ENCODE peak calls at places on chromosomes 16 and 17, in eight cellular contexts. Y is PC-3, P is cardiac muscle cell, H is AG04450, D is right lobe of liver, S is GM12865, J is glutamatergic neuron, G is B cell. N is an unnamed sample.

GRCh38 chr16:51473091-51473490 is 322.0 kb upstream of the SALL1 start:
- DNase-seq in Y (no peak), P (peak), H (no peak), D (no peak), S (no peak), J (no peak), G (no peak), N (no peak)

GRCh38 chr16:87684711-87685404 is 80.9 kb downstream of the KLHDC4 start:
- DNase-seq in Y (no peak), P (no peak), H (no peak), D (no peak), S (no peak), J (no peak), G (no peak), N (no peak)

GRCh38 chr16:88854306-88855111 is 2.2 kb downstream of the GALNS start:
- DNase-seq in Y (no peak), P (no peak), H (no peak), D (no peak), S (peak), J (no peak), G (peak), N (peak)

GRCh38 chr17:50026901-50027638 is 28.8 kb upstream of the ITGA3 start:
- DNase-seq in Y (peak), P (peak), H (no peak), D (peak), S (peak), J (peak), G (peak), N (peak)

GRCh38 chr16:79698341-79698753 is 97.8 kb upstream of the MAF start:
- DNase-seq in Y (no peak), P (peak), H (peak), D (no peak), S (no peak), J (no peak), G (no peak), N (no peak)

GRCh38 chr17:73318861-73319260 is 7.1 kb upstream of the CDC42EP4 start:
- DNase-seq in Y (no peak), P (no peak), H (no peak), D (no peak), S (no peak), J (no peak), G (no peak), N (no peak)

GRCh38 chr16:49000594-49000993 is 281.0 kb downstream of the CBLN1 start:
- DNase-seq in Y (peak), P (no peak), H (no peak), D (no peak), S (peak), J (no peak), G (no peak), N (no peak)

GRCh38 chr16:14097182-14097951 is 26.2 kb downstream of the MRTFB start:
- DNase-seq in Y (peak), P (no peak), H (no peak), D (no peak), S (no peak), J (no peak), G (no peak), N (no peak)

GRCh38 chr17:1423456-1424135 is 23.6 kb upstream of the YWHAE start:
- DNase-seq in Y (no peak), P (no peak), H (no peak), D (no peak), S (no peak), J (no peak), G (no peak), N (no peak)

GRCh38 chr17:14268264-14268663 is 31.6 kb upstream of the CDRT15 start:
- DNase-seq in Y (no peak), P (no peak), H (no peak), D (no peak), S (no peak), J (no peak), G (peak), N (no peak)

GRCh38 chr17:9636501-9636900 is 8.8 kb upstream of the USP43 start:
- DNase-seq in Y (no peak), P (no peak), H (no peak), D (no peak), S (no peak), J (no peak), G (no peak), N (no peak)

GRCh38 chr17:79954281-79955166 is 81.1 kb downstream of the TBC1D16 start:
- DNase-seq in Y (no peak), P (no peak), H (no peak), D (peak), S (no peak), J (no peak), G (no peak), N (no peak)

GRCh38 chr17:6303664-6304063 is 131.3 kb downstream of the AIPL1 start:
- DNase-seq in Y (peak), P (peak), H (no peak), D (no peak), S (peak), J (no peak), G (no peak), N (peak)

GRCh38 chr16:58459344-58460218 is 40.4 kb upstream of the NDRG4 start:
- DNase-seq in Y (peak), P (peak), H (no peak), D (no peak), S (no peak), J (no peak), G (no peak), N (no peak)

GRCh38 chr17:79878346-79878745 is 39.1 kb upstream of the CBX4 start:
- DNase-seq in Y (no peak), P (no peak), H (no peak), D (no peak), S (no peak), J (no peak), G (no peak), N (no peak)

GRCh38 chr16:81486555-81487061 is 42.0 kb downstream of the CMIP start:
- DNase-seq in Y (no peak), P (peak), H (no peak), D (no peak), S (no peak), J (no peak), G (no peak), N (no peak)

GRCh38 chr16:53043986-53044571 is 8.6 kb downstream of the CHD9NB start:
- DNase-seq in Y (no peak), P (no peak), H (no peak), D (no peak), S (no peak), J (peak), G (no peak), N (no peak)

GRCh38 chr17:17778308-17779014 is 58.3 kb downstream of the SREBF1 start:
- DNase-seq in Y (no peak), P (peak), H (peak), D (no peak), S (no peak), J (no peak), G (no peak), N (no peak)

GRCh38 chr17:8799001-8799850 is at the start of gene MFSD6L:
- DNase-seq in Y (no peak), P (peak), H (no peak), D (no peak), S (peak), J (no peak), G (peak), N (no peak)

GRCh38 chr17:43363926-43364285 is 34.9 kb upstream of the ARL4D start:
- DNase-seq in Y (no peak), P (no peak), H (no peak), D (no peak), S (no peak), J (no peak), G (no peak), N (no peak)

GRCh38 chr17:69325518-69326301 is 1.2 kb downstream of the ABCA5 start:
- DNase-seq in Y (peak), P (no peak), H (no peak), D (peak), S (peak), J (no peak), G (peak), N (no peak)

GRCh38 chr16:66751135-66751991 is at the start of gene DYNC1LI2:
- DNase-seq in Y (peak), P (peak), H (peak), D (peak), S (peak), J (peak), G (peak), N (peak)

GRCh38 chr16:11204513-11205047 is 51.4 kb downstream of the SOCS1 start:
- DNase-seq in Y (no peak), P (no peak), H (no peak), D (no peak), S (no peak), J (no peak), G (no peak), N (no peak)

GRCh38 chr16:11203111-11203623 is 52.8 kb downstream of the SOCS1 start:
- DNase-seq in Y (no peak), P (no peak), H (no peak), D (no peak), S (peak), J (no peak), G (no peak), N (no peak)

GRCh38 chr16:11205754-11206459 is 50.1 kb downstream of the SOCS1 start:
- DNase-seq in Y (no peak), P (peak), H (no peak), D (peak), S (peak), J (peak), G (no peak), N (peak)

GRCh38 chr16:11207646-11208045 is 48.4 kb downstream of the SOCS1 start:
- DNase-seq in Y (no peak), P (no peak), H (no peak), D (no peak), S (peak), J (no peak), G (no peak), N (no peak)

DNA sequence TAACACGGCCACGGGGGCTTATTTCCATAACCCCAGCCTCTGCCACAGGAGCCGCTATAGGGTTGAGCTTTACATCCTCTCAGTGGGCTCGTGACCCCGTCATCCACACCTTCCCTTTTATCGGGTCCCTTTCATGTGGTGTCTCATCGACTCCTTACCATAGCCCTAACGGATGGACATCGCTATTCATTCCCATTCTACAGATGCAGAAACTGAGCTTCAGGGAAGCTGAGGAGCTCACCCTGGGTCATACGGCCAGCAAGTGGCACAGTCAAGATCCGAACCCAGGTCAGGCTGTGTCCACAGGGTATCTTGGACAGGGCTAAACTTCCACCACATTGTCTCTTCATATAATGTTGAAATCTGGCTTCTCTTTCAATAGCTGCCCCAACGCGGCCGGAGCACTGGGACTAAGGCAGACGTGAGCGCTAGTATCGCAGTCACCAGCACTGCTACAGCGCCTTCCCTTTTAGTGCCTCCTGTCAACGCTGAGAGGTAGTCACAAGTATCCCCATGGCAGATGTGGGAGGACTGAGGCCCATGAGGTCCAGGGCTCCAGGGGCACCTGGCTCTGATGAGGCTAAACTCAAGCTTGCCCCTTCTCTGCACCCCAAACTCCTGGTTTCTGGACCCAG is 50.8 kb downstream of the SOCS1 start:
- DNase-seq in Y (no peak), P (no peak), H (no peak), D (no peak), S (no peak), J (no peak), G (no peak), N (no peak)
- TF ChIP-seq CTCF in Y (no peak), P (no peak), H (no peak), D (no peak), S (no peak), J (no peak), G (no peak), N (no peak)

DNA sequence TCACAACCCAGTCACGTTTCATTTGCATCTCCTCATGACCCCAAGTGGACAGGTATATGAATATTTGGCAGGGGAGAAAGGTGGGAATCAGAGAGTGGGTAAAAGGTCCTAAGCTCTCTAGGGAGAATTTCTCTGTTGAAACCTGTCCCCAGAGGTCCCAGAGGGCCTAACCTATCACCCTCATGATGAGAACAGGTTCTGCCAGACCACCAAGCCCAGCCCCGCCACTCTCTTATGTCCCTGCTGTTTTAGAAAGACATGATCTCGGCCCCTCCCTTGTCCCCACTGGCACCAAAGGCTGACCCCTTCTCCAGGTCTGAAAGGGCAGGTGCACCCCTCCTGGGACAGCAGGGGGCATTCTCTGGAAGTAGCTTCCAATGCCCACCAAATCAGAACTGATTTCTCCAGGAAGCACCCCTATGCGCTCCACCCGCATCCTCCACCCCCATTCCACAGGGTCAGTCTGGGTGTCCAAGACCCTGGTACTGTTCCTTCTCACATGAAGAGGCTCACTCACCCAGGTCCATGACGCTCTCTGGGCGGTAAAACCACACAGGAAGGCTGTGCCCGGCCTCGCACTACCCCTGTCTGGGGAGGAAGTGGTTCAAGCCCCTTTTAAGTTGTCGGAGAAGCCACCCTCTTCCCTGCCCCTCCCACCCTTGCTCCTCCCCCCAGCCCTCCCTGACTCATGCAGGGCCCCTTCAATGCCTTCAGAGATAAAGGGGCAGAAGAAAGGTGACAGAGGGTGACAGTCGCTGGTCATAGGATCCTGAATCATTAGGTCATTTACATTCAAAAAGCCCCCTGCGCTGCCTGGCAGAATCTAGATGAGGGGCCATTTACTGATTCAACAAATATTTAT is at the start of gene CCR7:
- DNase-seq in Y (no peak), P (no peak), H (no peak), D (no peak), S (peak), J (no peak), G (peak), N (peak)
- TF ChIP-seq CTCF in Y (no peak), P (no peak), H (no peak), D (no peak), S (no peak), J (no peak), G (no peak), N (no peak)

GRCh38 chr16:30956601-30957455 is 726 bp upstream of the SETD1A start:
- DNase-seq in Y (peak), P (peak), H (no peak), D (peak), S (peak), J (peak), G (peak), N (peak)
- TF ChIP-seq CTCF in Y (no peak), P (peak), H (peak), D (no peak), S (peak), J (peak), G (peak), N (peak)

GRCh38 chr16:82625066-82625968 is 1.5 kb upstream of the CDH13 start:
- DNase-seq in Y (no peak), P (no peak), H (no peak), D (no peak), S (no peak), J (no peak), G (no peak), N (no peak)

GRCh38 chr16:82621796-82622195 is 5.0 kb upstream of the CDH13 start:
- DNase-seq in Y (peak), P (no peak), H (no peak), D (no peak), S (no peak), J (no peak), G (no peak), N (no peak)
- TF ChIP-seq CTCF in Y (no peak), P (peak), H (peak), D (no peak), S (no peak), J (no peak), G (no peak), N (no peak)

GRCh38 chr16:72961115-72961832 is 86.7 kb downstream of the ZFHX3 start:
- DNase-seq in Y (peak), P (peak), H (no peak), D (no peak), S (no peak), J (peak), G (no peak), N (no peak)
- TF ChIP-seq CTCF in Y (peak), P (peak), H (peak), D (peak), S (no peak), J (peak), G (no peak), N (no peak)

GRCh38 chr17:82913304-82914043 is 73.7 kb upstream of the ZNF750 start:
- DNase-seq in Y (peak), P (no peak), H (no peak), D (no peak), S (no peak), J (no peak), G (no peak), N (no peak)

GRCh38 chr17:82915697-82916027 is 75.8 kb upstream of the ZNF750 start:
- DNase-seq in Y (no peak), P (no peak), H (no peak), D (no peak), S (peak), J (no peak), G (peak), N (no peak)

GRCh38 chr17:82915010-82915696 is 75.3 kb upstream of the ZNF750 start:
- DNase-seq in Y (no peak), P (no peak), H (no peak), D (no peak), S (peak), J (no peak), G (peak), N (no peak)

GRCh38 chr17:82912571-82913089 is 72.8 kb upstream of the ZNF750 start:
- DNase-seq in Y (no peak), P (no peak), H (no peak), D (no peak), S (no peak), J (no peak), G (no peak), N (no peak)

DNA sequence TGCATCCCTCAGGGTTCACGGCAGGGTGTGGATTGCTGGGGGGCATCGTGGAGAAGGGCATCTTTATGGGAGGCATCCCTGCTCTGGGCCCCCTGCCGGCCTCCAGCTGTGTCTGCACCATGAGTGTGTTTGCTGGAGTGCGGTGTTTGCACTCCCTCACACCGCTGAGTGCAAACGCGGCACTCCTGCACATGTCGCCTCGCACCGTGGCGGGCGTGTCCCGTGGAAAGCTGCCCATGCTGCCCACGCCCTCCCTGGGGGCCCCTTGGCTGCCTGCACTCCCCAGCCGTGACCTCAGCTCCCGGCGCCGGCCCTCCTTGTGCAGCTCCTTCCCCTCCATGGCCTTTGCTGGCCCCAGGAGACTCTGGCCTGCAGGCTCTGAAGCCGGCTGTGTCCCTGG is 74.6 kb upstream of the ZNF750 start:
- DNase-seq in Y (peak), P (peak), H (no peak), D (no peak), S (peak), J (no peak), G (peak), N (peak)
- TF ChIP-seq CTCF in Y (peak), P (peak), H (peak), D (no peak), S (peak), J (no peak), G (peak), N (peak)

DNA sequence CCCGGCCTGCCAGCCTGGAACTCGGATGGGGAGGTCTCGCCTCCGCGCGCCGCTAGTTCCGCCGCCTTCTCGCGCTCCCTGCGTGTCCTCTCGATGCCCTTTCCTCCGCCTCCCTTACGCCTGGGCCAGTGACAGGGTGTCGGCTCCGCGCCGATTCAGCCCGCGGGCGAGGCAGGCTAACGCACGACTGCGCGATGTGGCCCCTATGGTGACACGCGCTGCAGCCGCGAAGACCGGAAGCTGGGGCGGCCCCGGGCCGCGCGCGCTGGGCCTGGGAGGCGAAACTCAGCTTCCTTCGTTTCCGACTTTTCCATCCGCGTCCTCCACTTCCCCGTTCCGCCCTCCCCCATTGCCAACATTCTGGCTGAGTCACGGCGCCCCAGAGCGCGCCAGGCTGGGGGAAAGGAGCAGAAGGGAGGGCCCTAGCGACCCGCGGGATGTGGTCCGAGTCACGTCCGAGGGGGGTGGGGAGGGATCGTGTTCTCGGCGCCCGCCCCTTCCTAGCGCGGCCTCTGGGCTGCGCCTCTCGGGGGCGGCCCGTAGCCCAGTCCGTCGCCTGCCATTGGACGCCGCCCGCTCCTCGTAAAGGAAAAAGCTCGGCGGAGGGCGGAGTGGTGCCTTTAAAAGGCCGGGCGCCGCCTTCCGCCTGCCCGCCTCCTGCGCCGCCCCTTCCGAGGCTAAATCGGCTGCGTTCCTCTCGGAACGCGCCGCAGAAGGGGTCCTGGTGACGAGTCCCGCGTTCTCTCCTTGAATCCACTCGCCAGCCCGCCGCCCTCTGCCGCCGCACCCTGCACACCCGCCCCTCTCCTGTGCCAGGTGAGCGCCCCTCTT is at the start of gene ALDOA:
- DNase-seq in Y (peak), P (peak), H (peak), D (peak), S (peak), J (peak), G (peak), N (peak)
- TF ChIP-seq CTCF in Y (no peak), P (no peak), H (no peak), D (peak), S (no peak), J (no peak), G (no peak), N (no peak)